ENCODE peak calls at places on chromosomes 5 and 9, in five cellular contexts. T is T-cell, P is RPMI7951, W is GM04503, J is OCI-M1. Z is an unnamed sample.

GRCh38 chr5:54363669-54364068 is 53.3 kb upstream of the ARL15 start:
- DNase-seq in T (no peak), P (peak; percentile 59), W (no peak), J (no peak), Z (no peak)

GRCh38 chr9:137160716-137161557 is 8.9 kb downstream of the LRRC26 start:
- DNase-seq in T (no peak), P (no peak), W (no peak), J (no peak), Z (no peak)

GRCh38 chr5:139051392-139051791 is 146.8 kb downstream of the SIL1 start:
- DNase-seq in T (no peak), P (no peak), W (no peak), J (no peak), Z (no peak)

GRCh38 chr9:19497276-19497675 is 88.5 kb downstream of the ACER2 start:
- DNase-seq in T (no peak), P (no peak), W (no peak), J (no peak), Z (no peak)

GRCh38 chr9:3434594-3434993 is 91.2 kb downstream of the RFX3 start:
- DNase-seq in T (no peak), P (no peak), W (peak; percentile 23), J (peak; percentile 78), Z (no peak)

GRCh38 chr5:56696900-56697299 is 118.4 kb upstream of the MAP3K1 start:
- DNase-seq in T (peak; percentile 19), P (peak; percentile 33), W (no peak), J (no peak), Z (no peak)

GRCh38 chr9:14158911-14159310 is 155.0 kb downstream of the NFIB start:
- DNase-seq in T (no peak), P (peak; percentile 48), W (no peak), J (no peak), Z (no peak)

GRCh38 chr9:3783156-3783555 is 257.4 kb upstream of the RFX3 start:
- DNase-seq in T (no peak), P (no peak), W (no peak), J (no peak), Z (no peak)

GRCh38 chr9:99253772-99254431 is 31.8 kb downstream of the SEC61B start:
- DNase-seq in T (no peak), P (peak; percentile 99), W (no peak), J (no peak), Z (peak; percentile 31)

GRCh38 chr9:128420651-128421473 is at the start of gene CERCAM:
- DNase-seq in T (no peak), P (peak; percentile 64), W (no peak), J (peak; percentile 56), Z (peak; percentile 47)

GRCh38 chr5:167912944-167913343 is 378.5 kb upstream of the WWC1 start:
- DNase-seq in T (no peak), P (peak; percentile 68), W (no peak), J (no peak), Z (no peak)

GRCh38 chr5:9149988-9150387 is 395.9 kb downstream of the SEMA5A start:
- DNase-seq in T (no peak), P (peak; percentile 88), W (no peak), J (no peak), Z (no peak)

GRCh38 chr5:159915913-159916840 is at the start of gene ADRA1B:
- DNase-seq in T (no peak), P (no peak), W (no peak), J (peak; percentile 16), Z (peak; percentile 7)

Z was measured in immature natural killer cell.